ENCODE peak calls at places on chromosomes 3 and 15, in six cellular contexts. E, Z, X, B, L and I are unnamed samples.

GRCh38 chr3:20846792-20847191 is 660.8 kb upstream of the SGO1 start:
- DNase-seq in L (no peak), B (no peak), E (no peak), Z (no peak), X (no peak), I (no peak)

GRCh38 chr15:29064290-29064689 is 178.5 kb downstream of the APBA2 start:
- DNase-seq in E (no peak), L (no peak), Z (no peak), X (no peak), B (no peak), I (no peak)

GRCh38 chr15:45157974-45158373 is 28.2 kb downstream of the DUOX1 start:
- DNase-seq in E (peak; percentile 38), X (no peak), L (peak; percentile 71), Z (no peak), B (no peak), I (no peak)

GRCh38 chr3:55910543-55910942 is 423.4 kb upstream of the WNT5A start:
- DNase-seq in L (peak; percentile 12), B (no peak), E (no peak), Z (no peak), X (no peak), I (no peak)

GRCh38 chr3:182259579-182259978 is 533.7 kb upstream of the ATP11B start:
- DNase-seq in B (peak; percentile 10), Z (no peak), E (no peak), L (no peak), X (peak; percentile 37), I (peak; percentile 62)

GRCh38 chr3:107421170-107421792 is 44.0 kb downstream of the CCDC54 start:
- DNase-seq in E (no peak), B (no peak), X (no peak), Z (no peak), L (peak; percentile 44), I (peak; percentile 28)

GRCh38 chr3:64170270-64170669 is 55.0 kb downstream of the PRICKLE2 start:
- DNase-seq in B (no peak), L (no peak), X (no peak), E (no peak), Z (no peak), I (no peak)

GRCh38 chr3:150129181-150129580 is 158.5 kb upstream of the PFN2 start:
- DNase-seq in Z (no peak), B (no peak), X (no peak), E (no peak), L (no peak), I (no peak)

GRCh38 chr3:115876860-115877646 is 253.7 kb downstream of the GAP43 start:
- DNase-seq in L (no peak), E (no peak), B (no peak), Z (no peak), X (no peak), I (no peak)

GRCh38 chr3:18124501-18124900 is 300.6 kb downstream of the SATB1 start:
- DNase-seq in B (no peak), X (no peak), L (peak; percentile 54), E (peak; percentile 54), Z (no peak), I (peak; percentile 4)

GRCh38 chr15:100968043-100968966 is 49.1 kb downstream of the LRRK1 start:
- DNase-seq in B (no peak), Z (no peak), X (no peak), L (peak; percentile 50), E (no peak), I (no peak)

GRCh38 chr3:47932431-47932830 is 83.8 kb downstream of the MAP4 start:
- DNase-seq in L (peak; percentile 2), B (no peak), E (no peak), X (no peak), Z (no peak), I (no peak)

GRCh38 chr3:139227165-139227564 is 116.7 kb upstream of the MRPS22 start:
- DNase-seq in B (peak; percentile 74), E (no peak), X (no peak), L (no peak), Z (no peak), I (no peak)

GRCh38 chr3:28949580-28949979 is 331.3 kb upstream of the RBMS3 start:
- DNase-seq in Z (no peak), E (no peak), X (no peak), B (no peak), L (no peak), I (no peak)

GRCh38 chr15:66401130-66402021 is 14.7 kb downstream of the MAP2K1 start:
- DNase-seq in X (no peak), E (no peak), L (no peak), Z (no peak), B (no peak), I (no peak)
- TF ChIP-seq CTCF in X (no peak), E (no peak), L (no peak), Z (no peak), B (no peak), I (no peak)

DNA sequence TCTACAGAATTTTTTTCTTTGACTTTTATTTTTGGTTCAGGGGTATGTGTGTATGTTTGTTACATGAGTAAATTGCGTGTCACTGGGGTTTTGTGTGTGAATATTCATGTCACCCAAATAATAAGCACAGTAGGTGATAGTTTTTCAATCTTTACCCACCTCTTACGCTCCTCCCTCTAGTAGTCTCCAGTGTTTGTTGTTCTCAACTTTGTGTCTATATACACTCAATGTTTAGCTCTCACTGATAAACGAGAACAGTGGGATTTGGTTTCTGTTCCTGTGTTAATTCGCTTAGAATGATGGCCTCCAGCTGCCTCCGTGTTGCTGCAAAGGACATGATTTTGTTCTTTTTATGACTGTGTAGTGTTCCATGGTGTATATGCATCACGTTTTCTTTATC is 54.4 kb downstream of the MEF2A start:
- DNase-seq in B (no peak), E (no peak), L (no peak), X (no peak), Z (no peak), I (no peak)
- TF ChIP-seq CTCF in B (no peak), E (no peak), L (no peak), X (no peak), Z (no peak), I (no peak)

GRCh38 chr15:86685263-86685662 is 605.6 kb downstream of the AGBL1 start:
- DNase-seq in L (no peak), X (no peak), E (no peak), Z (no peak), B (no peak), I (no peak)

GRCh38 chr15:86690566-86690965 is 610.9 kb downstream of the AGBL1 start:
- DNase-seq in L (no peak), E (no peak), X (no peak), Z (no peak), B (no peak), I (no peak)

DNA sequence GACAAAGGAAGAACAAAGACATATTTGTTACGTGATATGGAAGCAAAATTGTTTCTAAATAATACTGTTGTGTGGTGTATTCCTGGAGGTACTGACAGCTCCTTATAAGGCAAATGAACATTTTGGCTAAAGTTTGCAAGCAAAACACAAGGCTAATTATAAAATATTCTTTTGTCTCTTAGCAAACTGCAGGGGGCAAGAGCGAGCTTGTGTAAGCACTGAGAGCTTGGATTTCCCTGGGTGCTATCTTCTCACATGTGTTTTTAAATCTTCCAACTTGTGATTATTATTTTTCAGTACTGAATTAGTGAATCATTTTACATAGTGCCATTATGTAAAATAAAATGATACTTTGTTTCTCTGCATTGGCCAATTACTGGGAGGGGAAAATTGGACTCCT is 611.4 kb downstream of the AGBL1 start:
- DNase-seq in X (no peak), E (no peak), B (no peak), L (no peak), Z (no peak), I (no peak)
- TF ChIP-seq CTCF in X (no peak), E (no peak), B (peak; percentile 25), L (no peak), Z (no peak), I (no peak)

GRCh38 chr15:31215490-31216209 is 111.0 kb upstream of the KLF13 start:
- DNase-seq in E (no peak), B (peak; percentile 91), Z (peak; percentile 88), X (peak; percentile 67), L (peak; percentile 42), I (peak; percentile 70)
- TF ChIP-seq CTCF in E (peak; percentile 86), B (peak; percentile 99), Z (peak; percentile 76), X (peak; percentile 91), L (peak; percentile 68), I (peak; percentile 33)

GRCh38 chr15:65197337-65197645 is 12.1 kb upstream of the CLPX start:
- DNase-seq in L (no peak), E (no peak), B (no peak), X (no peak), Z (no peak), I (no peak)

GRCh38 chr15:65195542-65196026 is 10.4 kb upstream of the CLPX start:
- DNase-seq in Z (no peak), X (no peak), L (no peak), E (no peak), B (no peak), I (no peak)

GRCh38 chr15:65192016-65192415 is 6.9 kb upstream of the CLPX start:
- DNase-seq in L (no peak), B (no peak), E (no peak), X (no peak), Z (no peak), I (no peak)

GRCh38 chr15:65196637-65197336 is 11.6 kb upstream of the CLPX start:
- DNase-seq in Z (no peak), X (no peak), L (no peak), B (no peak), E (no peak), I (no peak)

DNA sequence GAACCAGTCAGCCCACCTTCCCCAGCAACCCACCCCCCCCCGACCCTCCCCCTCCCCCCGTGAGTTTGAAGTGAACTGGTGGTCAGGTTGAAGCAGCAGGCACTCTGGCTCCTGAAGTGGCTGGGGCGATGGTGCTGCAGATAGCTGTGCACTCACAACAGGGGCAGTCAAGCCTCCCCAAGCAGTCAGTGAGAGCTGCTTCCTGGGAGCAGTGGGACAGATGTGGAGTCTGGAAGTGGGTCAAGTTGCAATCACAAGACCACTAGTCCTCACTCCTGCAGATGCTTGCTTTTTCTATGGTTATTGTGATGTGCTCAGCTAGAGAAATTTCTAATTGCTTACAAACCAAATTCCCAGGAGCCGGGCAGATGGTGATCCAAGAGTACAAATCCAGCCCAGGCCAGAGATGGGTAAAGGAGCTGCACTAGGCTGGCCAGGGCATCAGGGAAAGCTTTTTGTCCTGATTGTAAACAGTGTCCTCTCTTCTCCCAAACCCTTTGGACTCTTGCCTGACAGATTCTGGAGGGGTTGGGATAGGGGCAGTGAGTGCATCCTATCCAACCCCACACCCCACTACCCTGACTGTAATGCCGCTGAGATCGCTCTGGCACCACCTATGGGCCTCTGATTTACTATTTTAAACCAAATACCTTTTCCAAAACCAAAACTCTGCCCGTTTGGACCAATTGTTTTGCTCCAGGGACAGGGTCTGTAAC is 9.8 kb upstream of the CLPX start:
- DNase-seq in Z (no peak), L (no peak), E (no peak), X (no peak), B (no peak), I (no peak)
- TF ChIP-seq CTCF in Z (no peak), L (no peak), E (no peak), X (no peak), B (no peak), I (no peak)

DNA sequence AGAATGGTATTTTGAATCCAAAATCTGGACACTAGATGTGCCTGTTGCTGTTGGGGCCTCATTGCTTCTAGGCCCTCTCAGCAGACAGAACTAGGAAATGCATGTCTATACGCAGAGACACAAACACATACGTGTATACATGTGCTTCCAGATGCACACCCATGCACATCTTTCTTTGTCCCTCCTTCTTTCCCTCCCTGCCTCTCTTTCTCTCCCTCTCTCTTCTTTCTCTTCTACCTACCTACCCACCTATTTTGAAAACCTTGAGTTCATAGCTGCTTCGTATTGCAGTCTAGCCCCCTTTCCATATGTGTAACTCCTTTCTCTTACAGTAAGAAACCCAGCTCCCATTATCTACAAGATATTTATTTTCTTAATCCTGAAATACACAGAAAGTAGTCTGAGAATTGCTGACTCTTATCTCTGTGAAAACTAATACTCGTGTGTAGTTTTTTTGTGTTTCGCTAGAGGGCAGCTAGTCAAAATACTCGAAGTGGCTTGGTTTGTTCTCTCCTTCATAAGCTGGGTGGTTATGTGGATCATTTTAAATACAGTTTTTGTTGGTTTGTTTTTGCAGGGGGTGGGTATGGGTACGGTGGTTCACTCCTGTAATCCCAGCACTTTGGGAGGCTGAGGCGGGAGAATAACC is 18.5 kb downstream of the RPL32 start:
- DNase-seq in Z (no peak), E (no peak), L (no peak), B (no peak), X (no peak), I (no peak)
- TF ChIP-seq CTCF in Z (no peak), E (peak; percentile 45), L (peak; percentile 26), B (no peak), X (no peak), I (peak; percentile 1)